ENCODE peak calls at places on chromosomes 3 and 15, in five cellular contexts. Q is K562, L is GM23338, M is GM12878, I is HepG2. C is an unnamed sample.

GRCh38 chr15:63998489-63998888 is 47.8 kb downstream of the DAPK2 start:
- DNase-seq in Q (no peak), L (no peak), M (no peak), I (no peak), C (no peak)

GRCh38 chr3:177813322-177813721 is 616.0 kb upstream of the TBL1XR1 start:
- DNase-seq in Q (no peak), L (no peak), M (no peak), I (peak), C (no peak)

GRCh38 chr3:120791958-120792357 is 49.4 kb downstream of the GTF2E1 start:
- DNase-seq in Q (peak), L (no peak), M (no peak), I (no peak), C (no peak)

GRCh38 chr15:66927326-66928077 is 137.9 kb upstream of the SMAD3 start:
- DNase-seq in Q (no peak), L (no peak), M (no peak), I (no peak), C (no peak)

GRCh38 chr15:32956006-32956405 is 238.2 kb downstream of the GREM1 start:
- DNase-seq in Q (peak), L (peak), M (no peak), I (peak), C (peak)

GRCh38 chr15:27764339-27764738 is 334.8 kb downstream of the OCA2 start:
- DNase-seq in Q (no peak), L (peak), M (no peak), I (no peak), C (no peak)

GRCh38 chr3:174060431-174060830 is 662.9 kb downstream of the NLGN1 start:
- DNase-seq in Q (no peak), L (no peak), M (no peak), I (no peak), C (no peak)

GRCh38 chr15:87498545-87498944 is 758.0 kb downstream of the NTRK3 start:
- DNase-seq in Q (no peak), L (no peak), M (no peak), I (no peak), C (no peak)

GRCh38 chr3:184381261-184382224 is 1.7 kb downstream of the CHRD start:
- DNase-seq in Q (no peak), L (peak), M (no peak), I (no peak), C (no peak)

GRCh38 chr3:58334013-58334321 is 1.3 kb downstream of the PXK start:
- DNase-seq in Q (no peak), L (no peak), M (no peak), I (peak), C (no peak)

GRCh38 chr3:74562528-74563190 is 51.8 kb downstream of the CNTN3 start:
- DNase-seq in Q (no peak), L (no peak), M (no peak), I (no peak), C (no peak)

GRCh38 chr3:152270145-152270870 is 1.6 kb downstream of the MBNL1 start:
- DNase-seq in Q (no peak), L (no peak), M (no peak), I (peak), C (no peak)

GRCh38 chr3:187828571-187829452 is 83.5 kb upstream of the BCL6 start:
- DNase-seq in Q (no peak), L (no peak), M (peak), I (peak), C (no peak)

GRCh38 chr3:12471228-12471627 is 13.1 kb upstream of the TSEN2 start:
- DNase-seq in Q (no peak), L (peak), M (no peak), I (peak), C (peak)

GRCh38 chr15:44009056-44009455 is 182.3 kb downstream of the WDR76 start:
- DNase-seq in Q (no peak), L (no peak), M (no peak), I (no peak), C (peak)

GRCh38 chr3:48561045-48561736 is 2.4 kb downstream of the UCN2 start:
- DNase-seq in Q (peak), L (peak), M (no peak), I (peak), C (no peak)

GRCh38 chr3:80771085-80771484 is 990.4 kb downstream of the GBE1 start:
- DNase-seq in Q (peak), L (no peak), M (peak), I (no peak), C (no peak)

GRCh38 chr3:182612332-182612731 is 181.0 kb upstream of the ATP11B start:
- DNase-seq in Q (no peak), L (no peak), M (no peak), I (no peak), C (no peak)

GRCh38 chr15:98719169-98719515 is 70.8 kb downstream of the IGF1R start:
- DNase-seq in Q (no peak), L (no peak), M (no peak), I (no peak), C (no peak)

GRCh38 chr3:85572426-85572825 is 613.6 kb downstream of the CADM2 start:
- DNase-seq in Q (no peak), L (no peak), M (no peak), I (no peak), C (no peak)

GRCh38 chr15:48533982-48534381 is 111.5 kb downstream of the FBN1 start:
- DNase-seq in Q (no peak), L (no peak), M (no peak), I (no peak), C (no peak)

GRCh38 chr3:42067324-42067723 is 23.8 kb upstream of the TRAK1 start:
- DNase-seq in Q (no peak), L (no peak), M (peak), I (no peak), C (no peak)

GRCh38 chr3:175091426-175092114 is 232.4 kb downstream of the NAALADL2 start:
- DNase-seq in Q (no peak), L (no peak), M (no peak), I (no peak), C (no peak)

GRCh38 chr15:71124937-71125755 is 9.9 kb downstream of the THSD4 start:
- DNase-seq in Q (no peak), L (no peak), M (no peak), I (no peak), C (no peak)

GRCh38 chr15:98063311-98063710 is 102.8 kb downstream of the ARRDC4 start:
- DNase-seq in Q (no peak), L (no peak), M (no peak), I (no peak), C (no peak)

GRCh38 chr3:20173844-20174410 is 12.1 kb downstream of the SGO1 start:
- DNase-seq in Q (no peak), L (no peak), M (no peak), I (no peak), C (no peak)

GRCh38 chr3:170425491-170426239 is 7.0 kb downstream of the CLDN11 start:
- DNase-seq in Q (peak), L (peak), M (no peak), I (peak), C (no peak)

GRCh38 chr3:181176610-181177009 is 187.1 kb upstream of the DNAJC19 start:
- DNase-seq in Q (peak), L (peak), M (peak), I (peak), C (peak)

GRCh38 chr15:28986108-28986507 is 100.3 kb downstream of the APBA2 start:
- DNase-seq in Q (no peak), L (no peak), M (no peak), I (no peak), C (no peak)

GRCh38 chr3:148962513-148962912 is 28.8 kb upstream of the GYG1 start:
- DNase-seq in Q (peak), L (peak), M (no peak), I (peak), C (peak)

GRCh38 chr15:40991355-40991754 is 38.1 kb downstream of the CHAC1 start:
- DNase-seq in Q (no peak), L (no peak), M (no peak), I (no peak), C (no peak)

GRCh38 chr3:187958432-187959003 is 195.4 kb upstream of the LPP start:
- DNase-seq in Q (no peak), L (no peak), M (no peak), I (no peak), C (no peak)

GRCh38 chr3:189944285-189945145 is 176.2 kb downstream of the P3H2 start:
- DNase-seq in Q (no peak), L (no peak), M (no peak), I (no peak), C (no peak)

GRCh38 chr15:62482715-62483429 is 317.8 kb upstream of the C2CD4B start:
- DNase-seq in Q (peak), L (peak), M (peak), I (peak), C (peak)

GRCh38 chr15:70557506-70558258 is 205.7 kb downstream of the UACA start:
- DNase-seq in Q (no peak), L (no peak), M (no peak), I (no peak), C (no peak)

GRCh38 chr3:16239776-16240175 is 25.0 kb downstream of the DPH3 start:
- DNase-seq in Q (no peak), L (no peak), M (no peak), I (no peak), C (no peak)
- TF ChIP-seq JUNB in Q (no peak), L (no peak), M (no peak), I (no peak), C (no peak)

GRCh38 chr15:52784799-52785671 is 5.1 kb downstream of the ONECUT1 start:
- DNase-seq in Q (no peak), L (peak), M (no peak), I (peak), C (no peak)
- TF ChIP-seq JUNB in Q (no peak), L (no peak), M (no peak), I (no peak), C (no peak)

GRCh38 chr15:75053748-75054125 is 30.3 kb downstream of the PPCDC start:
- DNase-seq in Q (no peak), L (no peak), M (no peak), I (no peak), C (no peak)
- TF ChIP-seq JUNB in Q (no peak), L (no peak), M (no peak), I (no peak), C (no peak)

GRCh38 chr3:167653750-167654149 is at the start of gene WDR49:
- DNase-seq in Q (no peak), L (peak), M (no peak), I (no peak), C (no peak)
- TF ChIP-seq JUNB in Q (no peak), L (no peak), M (no peak), I (no peak), C (no peak)

DNA sequence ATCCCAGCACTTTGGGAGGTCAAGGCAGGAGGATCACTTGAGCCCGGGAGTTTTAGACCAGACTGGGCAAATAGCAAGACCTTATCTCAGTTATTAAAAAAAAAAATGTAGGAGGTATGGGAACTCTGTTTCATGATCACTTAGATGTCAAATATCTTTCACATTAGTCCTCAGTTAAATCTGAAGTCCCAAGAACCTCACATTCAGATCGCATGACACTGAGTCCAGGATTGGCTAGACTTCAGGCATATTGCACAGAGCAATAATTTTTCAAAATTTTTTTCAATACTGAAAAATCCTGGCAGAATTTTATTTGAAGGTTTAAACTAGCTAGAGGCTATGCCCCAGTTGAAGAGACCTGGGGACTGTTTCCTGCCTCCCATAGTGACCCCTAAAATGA is 56.3 kb upstream of the ZNF148 start:
- DNase-seq in Q (no peak), L (no peak), M (no peak), I (no peak), C (no peak)
- TF ChIP-seq JUNB in Q (no peak), L (no peak), M (no peak), I (no peak), C (no peak)

DNA sequence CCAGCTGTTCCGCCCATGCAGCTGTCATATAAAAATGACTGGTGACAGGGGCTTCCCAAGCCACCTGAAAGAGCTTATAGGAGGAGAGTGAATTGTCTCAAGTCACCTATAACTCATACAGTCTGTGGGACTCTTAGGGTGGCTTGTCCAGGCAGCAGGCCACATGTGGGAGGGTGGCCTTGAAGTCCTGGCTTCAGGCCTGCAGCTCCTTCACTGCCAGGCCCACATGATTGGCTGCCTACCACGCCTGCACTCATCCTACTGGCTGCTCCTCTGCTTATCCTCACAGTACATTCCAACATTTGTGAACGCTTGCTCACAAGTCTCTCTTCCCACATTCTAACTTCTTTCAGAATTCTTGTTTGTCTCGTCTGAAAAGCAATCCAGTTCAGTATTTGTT is 41.1 kb upstream of the TIPARP start:
- DNase-seq in Q (no peak), L (no peak), M (no peak), I (no peak), C (no peak)
- TF ChIP-seq JUNB in Q (no peak), L (no peak), M (no peak), I (no peak), C (no peak)

GRCh38 chr15:30922469-30923311 is 19.0 kb downstream of the FAN1 start:
- DNase-seq in Q (no peak), L (peak), M (no peak), I (peak), C (no peak)
- TF ChIP-seq JUNB in Q (no peak), L (no peak), M (no peak), I (no peak), C (no peak)

GRCh38 chr3:129556890-129557736 is 14.1 kb downstream of the H1-8 start:
- DNase-seq in Q (no peak), L (no peak), M (no peak), I (no peak), C (no peak)
- TF ChIP-seq JUNB in Q (no peak), L (no peak), M (no peak), I (no peak), C (no peak)

DNA sequence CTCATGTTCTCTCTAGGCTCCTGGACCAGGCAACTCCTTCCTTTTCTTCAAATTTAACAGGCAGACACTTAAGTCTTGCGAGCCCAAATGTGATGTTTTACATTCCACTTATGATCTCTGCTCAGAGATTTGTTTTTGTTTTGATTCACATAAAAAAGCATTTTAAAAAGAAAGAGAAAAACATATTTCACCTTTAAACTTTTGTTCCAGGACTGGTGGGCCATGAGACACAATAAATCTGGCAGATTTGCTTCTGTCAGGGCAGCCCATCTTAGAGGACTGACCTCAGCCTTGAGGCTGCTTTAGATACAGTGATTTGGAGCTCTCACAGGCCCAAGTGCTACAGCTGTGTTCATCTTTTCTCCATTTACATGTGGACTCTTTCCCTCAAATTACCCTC is 52.0 kb downstream of the CMSS1 start:
- DNase-seq in Q (no peak), L (no peak), M (no peak), I (no peak), C (no peak)
- TF ChIP-seq JUNB in Q (no peak), L (no peak), M (no peak), I (no peak), C (no peak)